ENCODE peak calls at places on chromosomes 7 and 10, in eight cellular contexts. One of them, this sample, is unnamed.

GRCh38 chr7:155277385-155277994 is 20.2 kb upstream of the INSIG1 start:
- DNase-seq in lung: no peak
- DNase-seq in psoas muscle: no peak
- DNase-seq in Peyer's patch: no peak
- DNase-seq in pancreas: no peak
- DNase-seq in fibroblast of lung: peak; percentile 19
- DNase-seq in fibroblast of pulmonary artery: no peak
- DNase-seq in ovary: no peak
- DNase-seq in this sample: no peak

GRCh38 chr7:1859266-1860035 is 189.4 kb downstream of the ELFN1 start:
- DNase-seq in lung: no peak
- DNase-seq in psoas muscle: peak; percentile 37
- DNase-seq in Peyer's patch: no peak
- DNase-seq in pancreas: peak; percentile 10
- DNase-seq in fibroblast of lung: no peak
- DNase-seq in fibroblast of pulmonary artery: no peak
- DNase-seq in ovary: no peak
- DNase-seq in this sample: no peak

GRCh38 chr10:63631971-63632370 is 110.8 kb downstream of the REEP3 start:
- DNase-seq in lung: no peak
- DNase-seq in psoas muscle: no peak
- DNase-seq in Peyer's patch: no peak
- DNase-seq in pancreas: no peak
- DNase-seq in fibroblast of lung: peak; percentile 16
- DNase-seq in fibroblast of pulmonary artery: peak; percentile 21
- DNase-seq in ovary: no peak
- DNase-seq in this sample: no peak

GRCh38 chr7:24580283-24580946 is 7.2 kb downstream of the PALS2 start:
- DNase-seq in lung: no peak
- DNase-seq in psoas muscle: no peak
- DNase-seq in Peyer's patch: no peak
- DNase-seq in pancreas: no peak
- DNase-seq in fibroblast of lung: peak; percentile 20
- DNase-seq in fibroblast of pulmonary artery: no peak
- DNase-seq in ovary: no peak
- DNase-seq in this sample: no peak

GRCh38 chr7:129066290-129067131 is 11.6 kb upstream of the TNPO3 start:
- DNase-seq in lung: no peak
- DNase-seq in psoas muscle: no peak
- DNase-seq in Peyer's patch: no peak
- DNase-seq in pancreas: no peak
- DNase-seq in fibroblast of lung: peak; percentile 77
- DNase-seq in fibroblast of pulmonary artery: peak; percentile 64
- DNase-seq in ovary: no peak
- DNase-seq in this sample: no peak

GRCh38 chr10:481636-482035 is 207.8 kb downstream of the DIP2C start:
- DNase-seq in lung: no peak
- DNase-seq in psoas muscle: no peak
- DNase-seq in Peyer's patch: peak; percentile 31
- DNase-seq in pancreas: no peak
- DNase-seq in fibroblast of lung: no peak
- DNase-seq in fibroblast of pulmonary artery: no peak
- DNase-seq in ovary: no peak
- DNase-seq in this sample: no peak

GRCh38 chr7:36070230-36070629 is 82.8 kb upstream of the EEPD1 start:
- DNase-seq in lung: no peak
- DNase-seq in psoas muscle: no peak
- DNase-seq in Peyer's patch: no peak
- DNase-seq in pancreas: no peak
- DNase-seq in fibroblast of lung: no peak
- DNase-seq in fibroblast of pulmonary artery: no peak
- DNase-seq in ovary: no peak
- DNase-seq in this sample: no peak

GRCh38 chr10:62866451-62866850 is 50.3 kb upstream of the EGR2 start:
- DNase-seq in lung: no peak
- DNase-seq in psoas muscle: no peak
- DNase-seq in Peyer's patch: no peak
- DNase-seq in pancreas: no peak
- DNase-seq in fibroblast of lung: peak; percentile 38
- DNase-seq in fibroblast of pulmonary artery: peak; percentile 7
- DNase-seq in ovary: no peak
- DNase-seq in this sample: no peak

GRCh38 chr10:86642499-86642898 is 11.8 kb upstream of the OPN4 start:
- DNase-seq in lung: no peak
- DNase-seq in psoas muscle: no peak
- DNase-seq in Peyer's patch: no peak
- DNase-seq in pancreas: no peak
- DNase-seq in fibroblast of lung: peak; percentile 51
- DNase-seq in fibroblast of pulmonary artery: no peak
- DNase-seq in ovary: no peak
- DNase-seq in this sample: no peak

GRCh38 chr7:7956531-7957221 is 11.9 kb upstream of the GLCCI1 start:
- DNase-seq in lung: peak; percentile 67
- DNase-seq in psoas muscle: no peak
- DNase-seq in Peyer's patch: no peak
- DNase-seq in pancreas: no peak
- DNase-seq in fibroblast of lung: peak; percentile 64
- DNase-seq in fibroblast of pulmonary artery: peak; percentile 39
- DNase-seq in ovary: no peak
- DNase-seq in this sample: no peak

GRCh38 chr7:47495269-47495875 is 86.5 kb downstream of the TNS3 start:
- DNase-seq in lung: no peak
- DNase-seq in psoas muscle: no peak
- DNase-seq in Peyer's patch: no peak
- DNase-seq in pancreas: no peak
- DNase-seq in fibroblast of lung: no peak
- DNase-seq in fibroblast of pulmonary artery: no peak
- DNase-seq in ovary: no peak
- DNase-seq in this sample: no peak

GRCh38 chr7:37039131-37039719 is 314.9 kb upstream of the AOAH start:
- DNase-seq in lung: no peak
- DNase-seq in psoas muscle: no peak
- DNase-seq in Peyer's patch: no peak
- DNase-seq in pancreas: no peak
- DNase-seq in fibroblast of lung: no peak
- DNase-seq in fibroblast of pulmonary artery: no peak
- DNase-seq in ovary: no peak
- DNase-seq in this sample: no peak

GRCh38 chr7:550881-551614 is 31.4 kb upstream of the PDGFA start:
- DNase-seq in lung: no peak
- DNase-seq in psoas muscle: peak; percentile 44
- DNase-seq in Peyer's patch: no peak
- DNase-seq in pancreas: peak; percentile 27
- DNase-seq in fibroblast of lung: no peak
- DNase-seq in fibroblast of pulmonary artery: no peak
- DNase-seq in ovary: no peak
- DNase-seq in this sample: no peak
- H3K4me3 ChIP-seq in lung: no peak overlapping the region
- H3K4me3 ChIP-seq in psoas muscle: no peak overlapping the region
- H3K4me3 ChIP-seq in Peyer's patch: no peak overlapping the region
- H3K4me3 ChIP-seq in pancreas: no peak overlapping the region
- H3K4me3 ChIP-seq in fibroblast of lung: no peak overlapping the region
- H3K4me3 ChIP-seq in fibroblast of pulmonary artery: no peak overlapping the region
- H3K4me3 ChIP-seq in ovary: no peak overlapping the region
- H3K4me3 ChIP-seq in this sample: no peak overlapping the region

DNA sequence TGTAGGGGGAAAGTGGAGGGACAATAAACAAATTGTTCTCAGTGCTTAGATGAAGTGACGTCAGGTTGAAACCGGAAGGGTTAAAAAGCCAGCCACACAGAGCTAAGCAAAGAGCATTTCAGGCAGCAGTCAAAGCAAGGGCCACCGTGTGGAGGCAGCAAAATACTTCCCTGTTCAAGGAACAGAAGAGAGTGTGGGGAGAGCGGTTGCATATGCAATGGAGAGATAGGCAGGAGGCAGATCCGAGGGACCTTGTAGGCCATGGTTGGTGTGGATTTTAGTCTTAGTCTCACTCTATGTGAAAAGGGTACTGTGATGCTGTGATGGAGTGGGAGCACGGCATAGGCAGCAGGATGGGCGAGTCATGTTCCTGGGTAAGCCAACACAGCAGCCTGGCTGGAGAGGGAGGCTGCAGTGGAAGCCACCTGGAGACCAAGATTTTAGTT is 3.8 kb upstream of the STN1 start:
- DNase-seq in lung: no peak
- DNase-seq in psoas muscle: no peak
- DNase-seq in Peyer's patch: peak; percentile 59
- DNase-seq in pancreas: no peak
- DNase-seq in fibroblast of lung: peak; percentile 18
- DNase-seq in fibroblast of pulmonary artery: peak; percentile 31
- DNase-seq in ovary: no peak
- DNase-seq in this sample: no peak
- TF ChIP-seq CTCF in lung: no peak
- TF ChIP-seq CTCF in psoas muscle: no peak
- TF ChIP-seq CTCF in Peyer's patch: peak; percentile 32
- TF ChIP-seq CTCF in pancreas: no peak
- TF ChIP-seq CTCF in fibroblast of lung: peak; percentile 6
- TF ChIP-seq CTCF in fibroblast of pulmonary artery: peak; percentile 11
- TF ChIP-seq CTCF in ovary: no peak
- TF ChIP-seq CTCF in this sample: no peak

GRCh38 chr10:132169031-132169765 is 17.6 kb upstream of the DPYSL4 start:
- DNase-seq in lung: no peak
- DNase-seq in psoas muscle: peak; percentile 52
- DNase-seq in Peyer's patch: no peak
- DNase-seq in pancreas: no peak
- DNase-seq in fibroblast of lung: no peak
- DNase-seq in fibroblast of pulmonary artery: no peak
- DNase-seq in ovary: no peak
- DNase-seq in this sample: no peak
- H3K4me3 ChIP-seq in lung: no peak overlapping the region
- H3K4me3 ChIP-seq in psoas muscle: no peak overlapping the region
- H3K4me3 ChIP-seq in Peyer's patch: no peak overlapping the region
- H3K4me3 ChIP-seq in pancreas: no peak overlapping the region
- H3K4me3 ChIP-seq in fibroblast of lung: no peak overlapping the region
- H3K4me3 ChIP-seq in fibroblast of pulmonary artery: no peak overlapping the region
- H3K4me3 ChIP-seq in ovary: no peak overlapping the region
- H3K4me3 ChIP-seq in this sample: no peak overlapping the region

GRCh38 chr10:25824050-25824449 is 110.0 kb upstream of the MYO3A start:
- DNase-seq in lung: no peak
- DNase-seq in psoas muscle: no peak
- DNase-seq in Peyer's patch: no peak
- DNase-seq in pancreas: no peak
- DNase-seq in fibroblast of lung: no peak
- DNase-seq in fibroblast of pulmonary artery: no peak
- DNase-seq in ovary: no peak
- DNase-seq in this sample: no peak
- TF ChIP-seq CTCF in lung: no peak
- TF ChIP-seq CTCF in psoas muscle: no peak
- TF ChIP-seq CTCF in Peyer's patch: no peak
- TF ChIP-seq CTCF in pancreas: no peak
- TF ChIP-seq CTCF in fibroblast of lung: no peak
- TF ChIP-seq CTCF in fibroblast of pulmonary artery: no peak
- TF ChIP-seq CTCF in ovary: no peak
- TF ChIP-seq CTCF in this sample: no peak

GRCh38 chr7:26532490-26532889 is 240.8 kb downstream of the SNX10 start:
- DNase-seq in lung: no peak
- DNase-seq in psoas muscle: no peak
- DNase-seq in Peyer's patch: no peak
- DNase-seq in pancreas: no peak
- DNase-seq in fibroblast of lung: no peak
- DNase-seq in fibroblast of pulmonary artery: no peak
- DNase-seq in ovary: no peak
- DNase-seq in this sample: no peak

GRCh38 chr7:26533163-26533562 is 241.5 kb downstream of the SNX10 start:
- DNase-seq in lung: no peak
- DNase-seq in psoas muscle: no peak
- DNase-seq in Peyer's patch: no peak
- DNase-seq in pancreas: no peak
- DNase-seq in fibroblast of lung: no peak
- DNase-seq in fibroblast of pulmonary artery: no peak
- DNase-seq in ovary: no peak
- DNase-seq in this sample: no peak

GRCh38 chr7:26535483-26536069 is 243.9 kb downstream of the SNX10 start:
- DNase-seq in lung: no peak
- DNase-seq in psoas muscle: no peak
- DNase-seq in Peyer's patch: no peak
- DNase-seq in pancreas: no peak
- DNase-seq in fibroblast of lung: no peak
- DNase-seq in fibroblast of pulmonary artery: no peak
- DNase-seq in ovary: no peak
- DNase-seq in this sample: no peak

GRCh38 chr7:26534649-26535482 is 243.2 kb downstream of the SNX10 start:
- DNase-seq in lung: no peak
- DNase-seq in psoas muscle: no peak
- DNase-seq in Peyer's patch: no peak
- DNase-seq in pancreas: no peak
- DNase-seq in fibroblast of lung: no peak
- DNase-seq in fibroblast of pulmonary artery: no peak
- DNase-seq in ovary: no peak
- DNase-seq in this sample: no peak

GRCh38 chr7:26531926-26532325 is 240.3 kb downstream of the SNX10 start:
- DNase-seq in lung: no peak
- DNase-seq in psoas muscle: no peak
- DNase-seq in Peyer's patch: no peak
- DNase-seq in pancreas: no peak
- DNase-seq in fibroblast of lung: no peak
- DNase-seq in fibroblast of pulmonary artery: no peak
- DNase-seq in ovary: no peak
- DNase-seq in this sample: no peak
- H3K4me3 ChIP-seq in lung: no peak overlapping the region
- H3K4me3 ChIP-seq in psoas muscle: no peak overlapping the region
- H3K4me3 ChIP-seq in Peyer's patch: no peak overlapping the region
- H3K4me3 ChIP-seq in pancreas: no peak overlapping the region
- H3K4me3 ChIP-seq in fibroblast of lung: no peak overlapping the region
- H3K4me3 ChIP-seq in fibroblast of pulmonary artery: no peak overlapping the region
- H3K4me3 ChIP-seq in ovary: no peak overlapping the region
- H3K4me3 ChIP-seq in this sample: no peak overlapping the region

DNA sequence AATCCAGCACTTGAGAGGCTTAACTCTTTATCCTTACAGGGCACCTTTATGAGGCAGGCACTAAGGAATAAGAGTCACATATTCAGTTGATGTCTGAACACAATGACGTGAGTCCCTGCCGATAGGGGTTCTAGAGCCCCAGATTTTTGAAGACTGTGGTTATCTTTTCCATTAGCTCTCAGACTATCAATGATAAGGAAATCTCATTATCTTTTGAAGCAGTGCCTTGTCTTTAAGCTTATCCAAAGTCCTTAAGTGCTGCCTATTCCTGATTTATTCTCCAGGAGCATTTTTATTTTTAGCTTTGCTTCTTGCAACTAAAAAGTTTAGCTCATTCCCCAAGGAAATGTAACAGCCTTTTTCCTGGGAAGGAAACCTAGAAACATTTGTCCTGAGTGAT is 444.1 kb upstream of the LRRN3 start:
- DNase-seq in lung: no peak
- DNase-seq in psoas muscle: no peak
- DNase-seq in Peyer's patch: no peak
- DNase-seq in pancreas: no peak
- DNase-seq in fibroblast of lung: no peak
- DNase-seq in fibroblast of pulmonary artery: no peak
- DNase-seq in ovary: no peak
- DNase-seq in this sample: no peak
- TF ChIP-seq CTCF in lung: no peak
- TF ChIP-seq CTCF in psoas muscle: no peak
- TF ChIP-seq CTCF in Peyer's patch: no peak
- TF ChIP-seq CTCF in pancreas: no peak
- TF ChIP-seq CTCF in fibroblast of lung: no peak
- TF ChIP-seq CTCF in fibroblast of pulmonary artery: no peak
- TF ChIP-seq CTCF in ovary: no peak
- TF ChIP-seq CTCF in this sample: no peak

GRCh38 chr7:100148225-100148558 is 526 bp upstream of the LAMTOR4 start:
- DNase-seq in lung: no peak
- DNase-seq in psoas muscle: no peak
- DNase-seq in Peyer's patch: no peak
- DNase-seq in pancreas: no peak
- DNase-seq in fibroblast of lung: no peak
- DNase-seq in fibroblast of pulmonary artery: no peak
- DNase-seq in ovary: no peak
- DNase-seq in this sample: no peak
- H3K4me3 ChIP-seq in lung: peak overlapping the region; percentile 17
- H3K4me3 ChIP-seq in psoas muscle: peak overlapping the region; percentile 73
- H3K4me3 ChIP-seq in Peyer's patch: peak overlapping the region; percentile 83
- H3K4me3 ChIP-seq in pancreas: peak overlapping the region; percentile 9
- H3K4me3 ChIP-seq in fibroblast of lung: peak overlapping the region; percentile 35
- H3K4me3 ChIP-seq in fibroblast of pulmonary artery: peak overlapping the region; percentile 84
- H3K4me3 ChIP-seq in ovary: peak overlapping the region; percentile 32
- H3K4me3 ChIP-seq in this sample: peak overlapping the region; percentile 99

This sample was measured in astrocyte of the cerebellum.